ENCODE peak calls at places on chromosomes 12 and 14, in eight cellular contexts. One of them, this sample, is unnamed.

GRCh38 chr14:58465425-58465824 is 37.9 kb downstream of the KIAA0586 start:
- DNase-seq in effector memory CD8-positive, alpha-beta T cell: no peak
- DNase-seq in activated T-cell treated with anti-CD3 and anti-CD28 coated beads for 1 hour: no peak
- DNase-seq in NCI-H1105 treated with DMSO at 0.1 percent for 48 hours: no peak
- DNase-seq in H4: no peak
- DNase-seq in DMS153: no peak
- DNase-seq in ACHN: no peak
- DNase-seq in lung: no peak
- DNase-seq in this sample: no peak

GRCh38 chr12:4421590-4422031 is 24.0 kb downstream of the FGF6 start:
- DNase-seq in effector memory CD8-positive, alpha-beta T cell: peak; percentile 10
- DNase-seq in activated T-cell treated with anti-CD3 and anti-CD28 coated beads for 1 hour: no peak
- DNase-seq in NCI-H1105 treated with DMSO at 0.1 percent for 48 hours: peak; percentile 58
- DNase-seq in H4: peak; percentile 36
- DNase-seq in DMS153: no peak
- DNase-seq in ACHN: peak; percentile 67
- DNase-seq in lung: no peak
- DNase-seq in this sample: peak; percentile 23

GRCh38 chr12:112463478-112463877 is 44.7 kb downstream of the PTPN11 start:
- DNase-seq in effector memory CD8-positive, alpha-beta T cell: no peak
- DNase-seq in activated T-cell treated with anti-CD3 and anti-CD28 coated beads for 1 hour: no peak
- DNase-seq in NCI-H1105 treated with DMSO at 0.1 percent for 48 hours: no peak
- DNase-seq in H4: no peak
- DNase-seq in DMS153: no peak
- DNase-seq in ACHN: no peak
- DNase-seq in lung: no peak
- DNase-seq in this sample: no peak

GRCh38 chr12:109458086-109458485 is 19.0 kb downstream of the KCTD10 start:
- DNase-seq in effector memory CD8-positive, alpha-beta T cell: no peak
- DNase-seq in activated T-cell treated with anti-CD3 and anti-CD28 coated beads for 1 hour: no peak
- DNase-seq in NCI-H1105 treated with DMSO at 0.1 percent for 48 hours: no peak
- DNase-seq in H4: no peak
- DNase-seq in DMS153: no peak
- DNase-seq in ACHN: no peak
- DNase-seq in lung: no peak
- DNase-seq in this sample: no peak

GRCh38 chr14:24368562-24369252 is 723 bp downstream of the NFATC4 start:
- DNase-seq in effector memory CD8-positive, alpha-beta T cell: peak; percentile 43
- DNase-seq in activated T-cell treated with anti-CD3 and anti-CD28 coated beads for 1 hour: no peak
- DNase-seq in NCI-H1105 treated with DMSO at 0.1 percent for 48 hours: peak; percentile 60
- DNase-seq in H4: peak; percentile 52
- DNase-seq in DMS153: no peak
- DNase-seq in ACHN: no peak
- DNase-seq in lung: no peak
- DNase-seq in this sample: peak; percentile 21

GRCh38 chr14:55841625-55842024 is 261.6 kb downstream of the KTN1 start:
- DNase-seq in effector memory CD8-positive, alpha-beta T cell: no peak
- DNase-seq in activated T-cell treated with anti-CD3 and anti-CD28 coated beads for 1 hour: no peak
- DNase-seq in NCI-H1105 treated with DMSO at 0.1 percent for 48 hours: no peak
- DNase-seq in H4: no peak
- DNase-seq in DMS153: no peak
- DNase-seq in ACHN: no peak
- DNase-seq in lung: no peak
- DNase-seq in this sample: no peak

GRCh38 chr12:22881878-22882277 is 256.9 kb downstream of the ETNK1 start:
- DNase-seq in effector memory CD8-positive, alpha-beta T cell: no peak
- DNase-seq in activated T-cell treated with anti-CD3 and anti-CD28 coated beads for 1 hour: no peak
- DNase-seq in NCI-H1105 treated with DMSO at 0.1 percent for 48 hours: no peak
- DNase-seq in H4: no peak
- DNase-seq in DMS153: no peak
- DNase-seq in ACHN: no peak
- DNase-seq in lung: no peak
- DNase-seq in this sample: no peak

GRCh38 chr14:28141662-28142061 is 624.9 kb upstream of the FOXG1 start:
- DNase-seq in effector memory CD8-positive, alpha-beta T cell: no peak
- DNase-seq in activated T-cell treated with anti-CD3 and anti-CD28 coated beads for 1 hour: no peak
- DNase-seq in NCI-H1105 treated with DMSO at 0.1 percent for 48 hours: no peak
- DNase-seq in H4: no peak
- DNase-seq in DMS153: no peak
- DNase-seq in ACHN: no peak
- DNase-seq in lung: no peak
- DNase-seq in this sample: no peak

GRCh38 chr12:18700254-18700653 is 37.6 kb downstream of the PLCZ1 start:
- DNase-seq in effector memory CD8-positive, alpha-beta T cell: no peak
- DNase-seq in activated T-cell treated with anti-CD3 and anti-CD28 coated beads for 1 hour: no peak
- DNase-seq in NCI-H1105 treated with DMSO at 0.1 percent for 48 hours: no peak
- DNase-seq in H4: no peak
- DNase-seq in DMS153: no peak
- DNase-seq in ACHN: peak; percentile 27
- DNase-seq in lung: no peak
- DNase-seq in this sample: no peak

GRCh38 chr14:91327201-91327600 is 82.7 kb upstream of the GPR68 start:
- DNase-seq in effector memory CD8-positive, alpha-beta T cell: no peak
- DNase-seq in activated T-cell treated with anti-CD3 and anti-CD28 coated beads for 1 hour: no peak
- DNase-seq in NCI-H1105 treated with DMSO at 0.1 percent for 48 hours: no peak
- DNase-seq in H4: no peak
- DNase-seq in DMS153: no peak
- DNase-seq in ACHN: no peak
- DNase-seq in lung: no peak
- DNase-seq in this sample: no peak

GRCh38 chr12:122609696-122610095 is 82.6 kb downstream of the KNTC1 start:
- DNase-seq in effector memory CD8-positive, alpha-beta T cell: no peak
- DNase-seq in activated T-cell treated with anti-CD3 and anti-CD28 coated beads for 1 hour: no peak
- DNase-seq in NCI-H1105 treated with DMSO at 0.1 percent for 48 hours: no peak
- DNase-seq in H4: no peak
- DNase-seq in DMS153: no peak
- DNase-seq in ACHN: no peak
- DNase-seq in lung: no peak
- DNase-seq in this sample: no peak

GRCh38 chr14:45787167-45787566 is 534.2 kb upstream of the MIS18BP1 start:
- DNase-seq in effector memory CD8-positive, alpha-beta T cell: no peak
- DNase-seq in activated T-cell treated with anti-CD3 and anti-CD28 coated beads for 1 hour: no peak
- DNase-seq in NCI-H1105 treated with DMSO at 0.1 percent for 48 hours: no peak
- DNase-seq in H4: no peak
- DNase-seq in DMS153: no peak
- DNase-seq in ACHN: no peak
- DNase-seq in lung: no peak
- DNase-seq in this sample: no peak

GRCh38 chr12:3752741-3753486 is at the start of gene CRACR2A:
- DNase-seq in effector memory CD8-positive, alpha-beta T cell: peak; percentile 84
- DNase-seq in activated T-cell treated with anti-CD3 and anti-CD28 coated beads for 1 hour: peak; percentile 72
- DNase-seq in NCI-H1105 treated with DMSO at 0.1 percent for 48 hours: no peak
- DNase-seq in H4: no peak
- DNase-seq in DMS153: peak; percentile 46
- DNase-seq in ACHN: peak; percentile 83
- DNase-seq in lung: peak; percentile 51
- DNase-seq in this sample: peak; percentile 84

GRCh38 chr14:46717211-46717610 is 65.6 kb upstream of the RPL10L start:
- DNase-seq in effector memory CD8-positive, alpha-beta T cell: no peak
- DNase-seq in activated T-cell treated with anti-CD3 and anti-CD28 coated beads for 1 hour: no peak
- DNase-seq in NCI-H1105 treated with DMSO at 0.1 percent for 48 hours: no peak
- DNase-seq in H4: peak; percentile 10
- DNase-seq in DMS153: no peak
- DNase-seq in ACHN: peak; percentile 32
- DNase-seq in lung: no peak
- DNase-seq in this sample: no peak

GRCh38 chr12:24393105-24393504 is 443.6 kb upstream of the SOX5 start:
- DNase-seq in effector memory CD8-positive, alpha-beta T cell: no peak
- DNase-seq in activated T-cell treated with anti-CD3 and anti-CD28 coated beads for 1 hour: no peak
- DNase-seq in NCI-H1105 treated with DMSO at 0.1 percent for 48 hours: no peak
- DNase-seq in H4: no peak
- DNase-seq in DMS153: no peak
- DNase-seq in ACHN: no peak
- DNase-seq in lung: no peak
- DNase-seq in this sample: no peak

This sample was measured in memory B cell.